ENCODE peak calls at places on chromosomes 6 and 20, in five cellular contexts. One of them, this sample, is unnamed. For H3K9me3, the result is how much of the 10 kb centered on the place peaks cover.

GRCh38 chr6:25302677-25303128 is 23.5 kb downstream of the CARMIL1 start:
- DNase-seq in neural progenitor cell: peak
- DNase-seq in Panc1: no peak
- DNase-seq in GM23248: peak
- DNase-seq in left ventricle myocardium inferior: no peak
- DNase-seq in this sample: no peak

GRCh38 chr6:26022166-26022510 is 59.5 kb downstream of the TRIM38 start:
- DNase-seq in neural progenitor cell: peak
- DNase-seq in Panc1: no peak
- DNase-seq in GM23248: peak
- DNase-seq in left ventricle myocardium inferior: no peak
- DNase-seq in this sample: peak

GRCh38 chr6:160202411-160202810 is 56.2 kb downstream of the SLC22A2 start:
- DNase-seq in neural progenitor cell: no peak
- DNase-seq in Panc1: no peak
- DNase-seq in GM23248: no peak
- DNase-seq in left ventricle myocardium inferior: no peak
- DNase-seq in this sample: no peak

GRCh38 chr20:59055302-59055701 is 12.7 kb upstream of the PRELID3B start:
- DNase-seq in neural progenitor cell: no peak
- DNase-seq in Panc1: no peak
- DNase-seq in GM23248: peak
- DNase-seq in left ventricle myocardium inferior: no peak
- DNase-seq in this sample: no peak

GRCh38 chr6:21259660-21260059 is 333.9 kb upstream of the SOX4 start:
- DNase-seq in neural progenitor cell: no peak
- DNase-seq in Panc1: no peak
- DNase-seq in GM23248: no peak
- DNase-seq in left ventricle myocardium inferior: no peak
- DNase-seq in this sample: no peak

GRCh38 chr6:111768431-111768770 is 104.9 kb downstream of the FYN start:
- DNase-seq in neural progenitor cell: no peak
- DNase-seq in Panc1: no peak
- DNase-seq in GM23248: no peak
- DNase-seq in left ventricle myocardium inferior: no peak
- DNase-seq in this sample: no peak

GRCh38 chr6:167565884-167566491 is 241.1 kb downstream of the TTLL2 start:
- DNase-seq in neural progenitor cell: peak
- DNase-seq in Panc1: no peak
- DNase-seq in GM23248: no peak
- DNase-seq in left ventricle myocardium inferior: peak
- DNase-seq in this sample: peak

GRCh38 chr6:109790131-109790530 is 99.0 kb downstream of the FIG4 start:
- DNase-seq in neural progenitor cell: no peak
- DNase-seq in Panc1: no peak
- DNase-seq in GM23248: peak
- DNase-seq in left ventricle myocardium inferior: no peak
- DNase-seq in this sample: no peak

GRCh38 chr6:157774153-157775135 is 48.6 kb upstream of the SNX9 start:
- DNase-seq in neural progenitor cell: peak
- DNase-seq in Panc1: no peak
- DNase-seq in GM23248: no peak
- DNase-seq in left ventricle myocardium inferior: no peak
- DNase-seq in this sample: no peak

GRCh38 chr6:170160031-170160627 is 130.7 kb downstream of the DLL1 start:
- DNase-seq in neural progenitor cell: no peak
- DNase-seq in Panc1: no peak
- DNase-seq in GM23248: no peak
- DNase-seq in left ventricle myocardium inferior: no peak
- DNase-seq in this sample: no peak
- H3K27ac ChIP-seq in neural progenitor cell: no peak
- H3K27ac ChIP-seq in Panc1: no peak
- H3K27ac ChIP-seq in GM23248: no peak
- H3K27ac ChIP-seq in left ventricle myocardium inferior: no peak
- H3K27ac ChIP-seq in this sample: no peak

DNA sequence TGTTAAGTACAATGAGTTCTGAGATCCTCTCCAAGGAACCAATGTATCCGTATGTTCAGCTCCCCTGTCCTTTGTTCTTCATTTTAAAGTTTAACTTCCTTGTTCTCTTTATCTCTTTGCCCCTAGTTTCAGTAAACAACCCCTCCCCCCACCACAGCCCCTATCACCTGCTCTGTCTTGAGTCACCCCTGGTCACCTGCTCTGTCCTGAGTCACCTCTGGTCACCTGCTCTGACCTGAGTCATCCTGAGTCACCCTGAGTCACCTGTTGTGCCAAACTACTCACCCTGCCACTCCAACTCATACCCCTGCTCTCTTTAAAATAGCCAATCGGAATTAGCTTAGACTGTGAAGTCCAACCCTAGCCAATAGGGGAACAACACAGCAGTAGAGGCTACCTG is 288.7 kb upstream of the CDYL start:
- DNase-seq in neural progenitor cell: no peak
- DNase-seq in Panc1: no peak
- DNase-seq in GM23248: peak
- DNase-seq in left ventricle myocardium inferior: no peak
- DNase-seq in this sample: no peak
- H3K9me3 ChIP-seq in neural progenitor cell: under half
- H3K9me3 ChIP-seq in Panc1: under half
- H3K9me3 ChIP-seq in GM23248: under half
- H3K9me3 ChIP-seq in left ventricle myocardium inferior: under half
- H3K9me3 ChIP-seq in this sample: under half

DNA sequence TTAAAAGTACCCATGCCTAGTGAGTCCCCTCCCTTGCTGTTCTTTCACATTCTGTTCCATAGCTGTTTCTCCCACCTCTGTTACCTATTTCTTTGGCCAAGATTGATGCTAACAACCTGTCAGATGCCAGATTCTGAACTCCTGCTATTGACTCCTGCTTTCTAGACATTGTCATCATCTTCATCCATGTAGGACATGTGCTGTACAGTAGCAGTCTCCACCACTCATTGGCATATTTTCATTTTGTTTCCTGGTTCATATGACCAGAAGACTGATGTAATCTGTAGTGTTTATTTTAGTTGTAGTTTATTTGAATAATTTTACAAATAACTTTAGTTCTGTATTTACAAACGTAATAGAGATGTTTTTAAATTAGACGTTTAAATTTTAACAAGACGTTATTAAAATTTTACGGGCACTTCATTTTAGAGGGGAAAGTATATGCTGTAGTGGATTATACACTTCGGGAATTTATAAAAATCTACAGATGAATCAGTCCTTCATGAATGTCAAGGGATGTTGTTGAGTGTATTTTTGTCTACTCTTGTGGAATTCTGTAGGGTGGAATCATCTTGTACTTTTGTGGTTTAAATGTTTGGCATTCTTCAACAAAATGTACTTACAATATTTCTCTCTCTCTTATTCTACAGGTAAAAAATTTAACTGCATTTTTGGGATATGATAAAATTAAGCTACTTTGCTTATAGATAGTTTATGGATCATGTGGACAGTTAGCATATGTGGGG is 34.1 kb downstream of the TRMT11 start:
- DNase-seq in neural progenitor cell: no peak
- DNase-seq in Panc1: no peak
- DNase-seq in GM23248: no peak
- DNase-seq in left ventricle myocardium inferior: no peak
- DNase-seq in this sample: no peak
- H3K27ac ChIP-seq in neural progenitor cell: no peak
- H3K27ac ChIP-seq in Panc1: no peak
- H3K27ac ChIP-seq in GM23248: no peak
- H3K27ac ChIP-seq in left ventricle myocardium inferior: no peak
- H3K27ac ChIP-seq in this sample: no peak

GRCh38 chr20:30511322-30512030 is 746.0 kb upstream of the DEFB115 start:
- DNase-seq in neural progenitor cell: no peak
- DNase-seq in Panc1: no peak
- DNase-seq in GM23248: no peak
- DNase-seq in left ventricle myocardium inferior: no peak
- DNase-seq in this sample: no peak
- H3K9me3 ChIP-seq in neural progenitor cell: under half
- H3K9me3 ChIP-seq in Panc1: under half
- H3K9me3 ChIP-seq in GM23248: under half
- H3K9me3 ChIP-seq in left ventricle myocardium inferior: under half
- H3K9me3 ChIP-seq in this sample: under half

GRCh38 chr20:40961686-40962640 is 66.7 kb upstream of the TOP1 start:
- DNase-seq in neural progenitor cell: no peak
- DNase-seq in Panc1: no peak
- DNase-seq in GM23248: peak
- DNase-seq in left ventricle myocardium inferior: no peak
- DNase-seq in this sample: peak

GRCh38 chr20:40960101-40960500 is 68.5 kb upstream of the TOP1 start:
- DNase-seq in neural progenitor cell: no peak
- DNase-seq in Panc1: no peak
- DNase-seq in GM23248: no peak
- DNase-seq in left ventricle myocardium inferior: no peak
- DNase-seq in this sample: no peak

GRCh38 chr20:40959325-40960092 is 69.1 kb upstream of the TOP1 start:
- DNase-seq in neural progenitor cell: peak
- DNase-seq in Panc1: no peak
- DNase-seq in GM23248: no peak
- DNase-seq in left ventricle myocardium inferior: no peak
- DNase-seq in this sample: peak

GRCh38 chr20:40960521-40960956 is 68.1 kb upstream of the TOP1 start:
- DNase-seq in neural progenitor cell: no peak
- DNase-seq in Panc1: no peak
- DNase-seq in GM23248: peak
- DNase-seq in left ventricle myocardium inferior: no peak
- DNase-seq in this sample: peak

GRCh38 chr20:40961176-40961575 is 67.4 kb upstream of the TOP1 start:
- DNase-seq in neural progenitor cell: no peak
- DNase-seq in Panc1: no peak
- DNase-seq in GM23248: no peak
- DNase-seq in left ventricle myocardium inferior: no peak
- DNase-seq in this sample: peak
- H3K27ac ChIP-seq in neural progenitor cell: no peak
- H3K27ac ChIP-seq in Panc1: no peak
- H3K27ac ChIP-seq in GM23248: no peak
- H3K27ac ChIP-seq in left ventricle myocardium inferior: no peak
- H3K27ac ChIP-seq in this sample: no peak

GRCh38 chr20:34485068-34485634 is 31.1 kb upstream of the DYNLRB1 start:
- DNase-seq in neural progenitor cell: no peak
- DNase-seq in Panc1: no peak
- DNase-seq in GM23248: no peak
- DNase-seq in left ventricle myocardium inferior: no peak
- DNase-seq in this sample: no peak
- H3K9me3 ChIP-seq in neural progenitor cell: under half
- H3K9me3 ChIP-seq in Panc1: under half
- H3K9me3 ChIP-seq in GM23248: under half
- H3K9me3 ChIP-seq in left ventricle myocardium inferior: under half
- H3K9me3 ChIP-seq in this sample: under half

GRCh38 chr20:38893485-38894090 is 32.6 kb upstream of the FAM83D start:
- DNase-seq in neural progenitor cell: peak
- DNase-seq in Panc1: peak
- DNase-seq in GM23248: peak
- DNase-seq in left ventricle myocardium inferior: peak
- DNase-seq in this sample: no peak
- H3K27ac ChIP-seq in neural progenitor cell: no peak
- H3K27ac ChIP-seq in Panc1: no peak
- H3K27ac ChIP-seq in GM23248: no peak
- H3K27ac ChIP-seq in left ventricle myocardium inferior: no peak
- H3K27ac ChIP-seq in this sample: no peak

This sample was measured in sigmoid colon.